ENCODE peak calls at places on chromosomes 2 and 18, in nine cellular contexts. One of them, this sample, is unnamed.

GRCh38 chr2:64944484-64944883 is 44.7 kb upstream of the SLC1A4 start:
- DNase-seq in HT1080: no peak
- DNase-seq in Calu3: no peak
- DNase-seq in activated CD4-positive, alpha-beta T cell treated with anti-CD3 and anti-CD28 coated beads for 24 hours: no peak
- DNase-seq in coronary artery: no peak
- DNase-seq in HCT116: no peak
- DNase-seq in left lobe of liver: no peak
- DNase-seq in foreskin fibroblast: no peak
- DNase-seq in HuH-7.5: no peak
- DNase-seq in this sample: no peak

GRCh38 chr2:133756833-133757232 is 188.6 kb upstream of the NCKAP5 start:
- DNase-seq in HCT116: no peak
- DNase-seq in activated CD4-positive, alpha-beta T cell treated with anti-CD3 and anti-CD28 coated beads for 24 hours: no peak
- DNase-seq in coronary artery: no peak
- DNase-seq in left lobe of liver: no peak
- DNase-seq in HuH-7.5: no peak
- DNase-seq in HT1080: no peak
- DNase-seq in foreskin fibroblast: no peak
- DNase-seq in Calu3: no peak
- DNase-seq in this sample: no peak

GRCh38 chr2:134225841-134226240 is 28.0 kb upstream of the MGAT5 start:
- DNase-seq in foreskin fibroblast: no peak
- DNase-seq in left lobe of liver: no peak
- DNase-seq in coronary artery: no peak
- DNase-seq in activated CD4-positive, alpha-beta T cell treated with anti-CD3 and anti-CD28 coated beads for 24 hours: no peak
- DNase-seq in HCT116: no peak
- DNase-seq in HT1080: no peak
- DNase-seq in HuH-7.5: no peak
- DNase-seq in Calu3: no peak
- DNase-seq in this sample: no peak

GRCh38 chr2:202023198-202023903 is 10.3 kb upstream of the FZD7 start:
- DNase-seq in coronary artery: no peak
- DNase-seq in foreskin fibroblast: no peak
- DNase-seq in HT1080: no peak
- DNase-seq in HuH-7.5: no peak
- DNase-seq in activated CD4-positive, alpha-beta T cell treated with anti-CD3 and anti-CD28 coated beads for 24 hours: no peak
- DNase-seq in left lobe of liver: no peak
- DNase-seq in HCT116: no peak
- DNase-seq in Calu3: no peak
- DNase-seq in this sample: no peak

GRCh38 chr2:214504599-214505376 is 93.9 kb downstream of the VWC2L start:
- DNase-seq in Calu3: no peak
- DNase-seq in foreskin fibroblast: no peak
- DNase-seq in activated CD4-positive, alpha-beta T cell treated with anti-CD3 and anti-CD28 coated beads for 24 hours: no peak
- DNase-seq in HuH-7.5: no peak
- DNase-seq in coronary artery: no peak
- DNase-seq in HCT116: no peak
- DNase-seq in HT1080: no peak
- DNase-seq in left lobe of liver: no peak
- DNase-seq in this sample: no peak

GRCh38 chr2:72325592-72326422 is 178.1 kb upstream of the CYP26B1 start:
- DNase-seq in foreskin fibroblast: no peak
- DNase-seq in coronary artery: no peak
- DNase-seq in HuH-7.5: peak
- DNase-seq in Calu3: peak
- DNase-seq in left lobe of liver: peak
- DNase-seq in HT1080: peak
- DNase-seq in HCT116: no peak
- DNase-seq in activated CD4-positive, alpha-beta T cell treated with anti-CD3 and anti-CD28 coated beads for 24 hours: no peak
- DNase-seq in this sample: no peak

GRCh38 chr2:72007402-72007801 is 140.3 kb downstream of the CYP26B1 start:
- DNase-seq in foreskin fibroblast: no peak
- DNase-seq in HuH-7.5: no peak
- DNase-seq in left lobe of liver: peak
- DNase-seq in activated CD4-positive, alpha-beta T cell treated with anti-CD3 and anti-CD28 coated beads for 24 hours: no peak
- DNase-seq in HT1080: no peak
- DNase-seq in Calu3: no peak
- DNase-seq in HCT116: no peak
- DNase-seq in coronary artery: no peak
- DNase-seq in this sample: peak

GRCh38 chr2:45154606-45155155 is 145.4 kb upstream of the SIX2 start:
- DNase-seq in HuH-7.5: no peak
- DNase-seq in activated CD4-positive, alpha-beta T cell treated with anti-CD3 and anti-CD28 coated beads for 24 hours: no peak
- DNase-seq in HT1080: no peak
- DNase-seq in foreskin fibroblast: no peak
- DNase-seq in Calu3: no peak
- DNase-seq in HCT116: no peak
- DNase-seq in left lobe of liver: no peak
- DNase-seq in coronary artery: no peak
- DNase-seq in this sample: no peak

GRCh38 chr2:28507806-28508764 is 12.2 kb downstream of the PLB1 start:
- DNase-seq in HCT116: peak
- DNase-seq in activated CD4-positive, alpha-beta T cell treated with anti-CD3 and anti-CD28 coated beads for 24 hours: no peak
- DNase-seq in HuH-7.5: peak
- DNase-seq in foreskin fibroblast: no peak
- DNase-seq in Calu3: peak
- DNase-seq in HT1080: peak
- DNase-seq in coronary artery: no peak
- DNase-seq in left lobe of liver: no peak
- DNase-seq in this sample: no peak

GRCh38 chr18:39485696-39486095 is 1920.1 kb upstream of the CELF4 start:
- DNase-seq in foreskin fibroblast: no peak
- DNase-seq in HT1080: no peak
- DNase-seq in coronary artery: no peak
- DNase-seq in HuH-7.5: no peak
- DNase-seq in HCT116: no peak
- DNase-seq in Calu3: no peak
- DNase-seq in activated CD4-positive, alpha-beta T cell treated with anti-CD3 and anti-CD28 coated beads for 24 hours: no peak
- DNase-seq in left lobe of liver: no peak
- DNase-seq in this sample: no peak

GRCh38 chr18:25420091-25420490 is 68.1 kb upstream of the ZNF521 start:
- DNase-seq in coronary artery: no peak
- DNase-seq in HuH-7.5: no peak
- DNase-seq in HCT116: no peak
- DNase-seq in foreskin fibroblast: no peak
- DNase-seq in activated CD4-positive, alpha-beta T cell treated with anti-CD3 and anti-CD28 coated beads for 24 hours: no peak
- DNase-seq in left lobe of liver: no peak
- DNase-seq in HT1080: no peak
- DNase-seq in Calu3: no peak
- DNase-seq in this sample: no peak

GRCh38 chr2:218036371-218036770 is 32.7 kb upstream of the RUFY4 start:
- DNase-seq in activated CD4-positive, alpha-beta T cell treated with anti-CD3 and anti-CD28 coated beads for 24 hours: no peak
- DNase-seq in Calu3: no peak
- DNase-seq in HT1080: no peak
- DNase-seq in HuH-7.5: no peak
- DNase-seq in foreskin fibroblast: no peak
- DNase-seq in left lobe of liver: no peak
- DNase-seq in HCT116: no peak
- DNase-seq in coronary artery: no peak
- DNase-seq in this sample: no peak

GRCh38 chr18:45664824-45665763 is 49.8 kb downstream of the SLC14A2 start:
- DNase-seq in left lobe of liver: peak
- DNase-seq in HuH-7.5: peak
- DNase-seq in Calu3: peak
- DNase-seq in activated CD4-positive, alpha-beta T cell treated with anti-CD3 and anti-CD28 coated beads for 24 hours: peak
- DNase-seq in HT1080: peak
- DNase-seq in HCT116: peak
- DNase-seq in foreskin fibroblast: peak
- DNase-seq in coronary artery: no peak
- DNase-seq in this sample: no peak

GRCh38 chr18:3248670-3249359 is 1.2 kb downstream of the MYL12A start:
- DNase-seq in HCT116: no peak
- DNase-seq in HT1080: peak
- DNase-seq in activated CD4-positive, alpha-beta T cell treated with anti-CD3 and anti-CD28 coated beads for 24 hours: no peak
- DNase-seq in Calu3: peak
- DNase-seq in foreskin fibroblast: no peak
- DNase-seq in left lobe of liver: no peak
- DNase-seq in coronary artery: no peak
- DNase-seq in HuH-7.5: no peak
- DNase-seq in this sample: no peak